ENCODE peak calls at places on chromosomes 11 and 22, in ten cellular contexts. W is progenitor cell of endocrine pancreas, F is endothelial cell, U is CD14-positive monocyte, L is fibroblast of lung, Q is AG04450, T is neural progenitor cell, X is PC-9, V is IMR-90, Z is tibial artery. Y is an unnamed sample.

GRCh38 chr11:96342131-96342970 is 644 bp downstream of the MAML2 start:
- DNase-seq in W (no peak), F (no peak), U (no peak), L (peak), Q (no peak), T (peak), X (peak), V (no peak), Z (no peak), Y (no peak)

GRCh38 chr11:10758959-10759358 is 7.9 kb downstream of the CTR9 start:
- DNase-seq in W (no peak), F (no peak), U (no peak), L (no peak), Q (no peak), T (no peak), X (no peak), V (no peak), Z (no peak), Y (no peak)

GRCh38 chr11:121553806-121554205 is 101.0 kb upstream of the SORL1-AS1 start:
- DNase-seq in W (no peak), F (no peak), U (no peak), L (peak), Q (no peak), T (no peak), X (peak), V (peak), Z (no peak), Y (no peak)

GRCh38 chr11:61827573-61828378 is at the start of gene FADS2:
- DNase-seq in W (peak), F (peak), U (no peak), L (peak), Q (peak), T (peak), X (peak), V (peak), Z (peak), Y (peak)

GRCh38 chr11:78573271-78574035 is 1.2 kb downstream of the NARS2 start:
- DNase-seq in W (no peak), F (no peak), U (no peak), L (no peak), Q (no peak), T (peak), X (no peak), V (no peak), Z (no peak), Y (no peak)

GRCh38 chr22:26273011-26273675 is 103.9 kb downstream of the SEZ6L start:
- DNase-seq in W (no peak), F (no peak), U (no peak), L (no peak), Q (no peak), T (no peak), X (no peak), V (no peak), Z (no peak), Y (no peak)

GRCh38 chr11:33344611-33345010 is 87.4 kb downstream of the HIPK3 start:
- DNase-seq in W (no peak), F (no peak), U (no peak), L (peak), Q (no peak), T (no peak), X (no peak), V (peak), Z (no peak), Y (no peak)

GRCh38 chr22:20569059-20570058 is 61.9 kb downstream of the MED15 start:
- DNase-seq in W (no peak), F (no peak), U (no peak), L (peak), Q (peak), T (no peak), X (peak), V (peak), Z (peak), Y (no peak)

GRCh38 chr11:45109400-45109799 is 37.0 kb upstream of the PRDM11 start:
- DNase-seq in W (no peak), F (no peak), U (no peak), L (no peak), Q (no peak), T (no peak), X (no peak), V (no peak), Z (no peak), Y (no peak)
- TF ChIP-seq CTCF in W (no peak), F (no peak), U (no peak), L (no peak), Q (no peak), T (no peak), X (no peak), V (no peak), Z (no peak), Y (no peak)

GRCh38 chr11:126776125-126776524 is 224.4 kb downstream of the KIRREL3 start:
- DNase-seq in W (no peak), F (no peak), U (no peak), L (no peak), Q (no peak), T (no peak), X (no peak), V (no peak), Z (no peak), Y (no peak)
- TF ChIP-seq CTCF in W (no peak), F (no peak), U (no peak), L (no peak), Q (no peak), T (no peak), X (no peak), V (no peak), Z (no peak), Y (no peak)

GRCh38 chr11:87460842-87461637 is 423.3 kb downstream of the TMEM135 start:
- DNase-seq in W (no peak), F (no peak), U (no peak), L (no peak), Q (no peak), T (no peak), X (no peak), V (no peak), Z (no peak), Y (no peak)

GRCh38 chr11:87462171-87462570 is 424.4 kb downstream of the TMEM135 start:
- DNase-seq in W (no peak), F (no peak), U (no peak), L (no peak), Q (no peak), T (no peak), X (no peak), V (no peak), Z (no peak), Y (no peak)

GRCh38 chr11:87460269-87460668 is 422.5 kb downstream of the TMEM135 start:
- DNase-seq in W (no peak), F (no peak), U (no peak), L (no peak), Q (no peak), T (no peak), X (no peak), V (no peak), Z (no peak), Y (no peak)

GRCh38 chr11:87466228-87466627 is 428.5 kb downstream of the TMEM135 start:
- DNase-seq in W (no peak), F (no peak), U (no peak), L (no peak), Q (no peak), T (no peak), X (no peak), V (peak), Z (no peak), Y (no peak)

DNA sequence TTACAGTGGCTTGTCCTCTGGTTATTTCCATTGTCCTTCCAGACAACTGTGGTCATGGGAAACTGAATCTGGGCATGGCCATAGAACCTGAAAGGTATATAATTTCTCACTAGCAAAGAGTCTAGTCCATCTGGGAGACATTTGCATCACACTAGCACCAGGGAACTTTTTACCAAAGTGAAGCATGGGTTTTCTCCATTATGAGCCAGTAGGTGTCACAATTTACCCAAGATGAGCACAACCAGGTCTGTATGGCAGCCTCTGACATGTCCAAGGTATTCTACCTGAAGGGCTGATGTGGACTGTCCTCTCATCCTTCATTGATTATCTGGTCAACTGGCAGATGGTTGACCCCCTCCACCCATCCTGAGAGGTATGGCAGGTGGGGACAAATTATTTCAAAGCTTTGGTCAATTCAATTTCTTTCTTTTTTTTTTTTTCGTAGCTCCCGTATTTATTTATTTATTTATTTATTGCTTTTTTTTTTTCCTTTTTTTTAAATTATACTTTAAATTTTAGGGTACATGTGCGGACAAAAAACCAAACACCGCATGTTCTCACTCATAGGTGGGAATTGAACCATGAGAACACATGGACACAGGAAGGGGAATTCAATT is 425.9 kb downstream of the TMEM135 start:
- DNase-seq in W (no peak), F (no peak), U (no peak), L (peak), Q (no peak), T (peak), X (peak), V (peak), Z (no peak), Y (no peak)
- TF ChIP-seq CTCF in W (peak), F (peak), U (no peak), L (peak), Q (peak), T (peak), X (peak), V (peak), Z (no peak), Y (peak)

GRCh38 chr11:64358536-64358906 is 441 bp upstream of the RPS6KA4 start:
- DNase-seq in W (no peak), F (no peak), U (no peak), L (no peak), Q (no peak), T (no peak), X (no peak), V (no peak), Z (peak), Y (no peak)

GRCh38 chr11:64361659-64362058 is 2.7 kb downstream of the RPS6KA4 start:
- DNase-seq in W (no peak), F (no peak), U (no peak), L (no peak), Q (no peak), T (no peak), X (no peak), V (no peak), Z (no peak), Y (no peak)

GRCh38 chr11:64360403-64360980 is 1.5 kb downstream of the RPS6KA4 start:
- DNase-seq in W (no peak), F (no peak), U (no peak), L (no peak), Q (no peak), T (no peak), X (no peak), V (no peak), Z (no peak), Y (no peak)

GRCh38 chr11:64358907-64359711 is at the start of gene RPS6KA4:
- DNase-seq in W (no peak), F (peak), U (no peak), L (peak), Q (no peak), T (peak), X (peak), V (peak), Z (peak), Y (peak)

GRCh38 chr11:64359712-64360402 is 895 bp downstream of the RPS6KA4 start:
- DNase-seq in W (no peak), F (no peak), U (no peak), L (no peak), Q (no peak), T (no peak), X (no peak), V (no peak), Z (no peak), Y (no peak)
- TF ChIP-seq CTCF in W (no peak), F (no peak), U (peak), L (no peak), Q (no peak), T (no peak), X (no peak), V (no peak), Z (no peak), Y (no peak)

GRCh38 chr11:9380773-9381172 is 3.7 kb upstream of the IPO7 start:
- DNase-seq in W (no peak), F (no peak), U (no peak), L (no peak), Q (no peak), T (no peak), X (no peak), V (no peak), Z (no peak), Y (no peak)

GRCh38 chr11:9385288-9385902 is 943 bp downstream of the IPO7 start:
- DNase-seq in W (no peak), F (no peak), U (no peak), L (no peak), Q (no peak), T (no peak), X (no peak), V (no peak), Z (no peak), Y (no peak)

GRCh38 chr11:9386086-9386485 is 1.6 kb downstream of the IPO7 start:
- DNase-seq in W (no peak), F (no peak), U (no peak), L (peak), Q (no peak), T (no peak), X (no peak), V (no peak), Z (no peak), Y (no peak)

GRCh38 chr11:9386901-9387300 is 2.4 kb downstream of the IPO7 start:
- DNase-seq in W (no peak), F (no peak), U (no peak), L (no peak), Q (no peak), T (no peak), X (no peak), V (no peak), Z (no peak), Y (no peak)

GRCh38 chr11:9384535-9385287 is at the start of gene IPO7:
- DNase-seq in W (peak), F (peak), U (peak), L (peak), Q (peak), T (peak), X (peak), V (peak), Z (peak), Y (peak)
- TF ChIP-seq CTCF in W (peak), F (no peak), U (peak), L (no peak), Q (peak), T (peak), X (no peak), V (peak), Z (no peak), Y (no peak)

DNA sequence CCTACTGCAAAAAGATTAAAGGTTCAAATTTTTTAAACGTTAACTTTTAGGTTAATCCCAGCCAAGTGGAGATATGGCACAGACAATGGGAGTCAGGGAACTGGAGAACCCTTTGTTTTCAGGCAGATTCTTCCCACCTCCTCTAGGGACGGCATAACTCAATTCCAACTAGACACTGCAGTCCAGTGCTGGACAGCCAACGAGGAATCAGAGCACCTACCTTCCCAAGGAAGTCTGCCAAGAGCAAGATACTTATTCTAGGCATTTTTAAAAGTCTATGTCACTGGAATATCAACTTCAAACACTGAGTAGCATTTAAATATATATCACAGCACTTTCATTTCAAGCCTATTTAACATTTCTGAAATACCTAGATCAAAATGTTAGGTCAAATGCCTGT is 7.3 kb downstream of the CADM1 start:
- DNase-seq in W (no peak), F (no peak), U (no peak), L (peak), Q (no peak), T (peak), X (no peak), V (no peak), Z (no peak), Y (no peak)
- TF ChIP-seq CTCF in W (no peak), F (no peak), U (no peak), L (no peak), Q (no peak), T (no peak), X (no peak), V (no peak), Z (no peak), Y (no peak)

GRCh38 chr11:83881428-83881827 is 595.3 kb upstream of the CCDC90B start:
- DNase-seq in W (no peak), F (no peak), U (no peak), L (no peak), Q (no peak), T (no peak), X (no peak), V (no peak), Z (no peak), Y (no peak)
- TF ChIP-seq CTCF in W (no peak), F (no peak), U (no peak), L (no peak), Q (no peak), T (peak), X (no peak), V (no peak), Z (no peak), Y (no peak)

DNA sequence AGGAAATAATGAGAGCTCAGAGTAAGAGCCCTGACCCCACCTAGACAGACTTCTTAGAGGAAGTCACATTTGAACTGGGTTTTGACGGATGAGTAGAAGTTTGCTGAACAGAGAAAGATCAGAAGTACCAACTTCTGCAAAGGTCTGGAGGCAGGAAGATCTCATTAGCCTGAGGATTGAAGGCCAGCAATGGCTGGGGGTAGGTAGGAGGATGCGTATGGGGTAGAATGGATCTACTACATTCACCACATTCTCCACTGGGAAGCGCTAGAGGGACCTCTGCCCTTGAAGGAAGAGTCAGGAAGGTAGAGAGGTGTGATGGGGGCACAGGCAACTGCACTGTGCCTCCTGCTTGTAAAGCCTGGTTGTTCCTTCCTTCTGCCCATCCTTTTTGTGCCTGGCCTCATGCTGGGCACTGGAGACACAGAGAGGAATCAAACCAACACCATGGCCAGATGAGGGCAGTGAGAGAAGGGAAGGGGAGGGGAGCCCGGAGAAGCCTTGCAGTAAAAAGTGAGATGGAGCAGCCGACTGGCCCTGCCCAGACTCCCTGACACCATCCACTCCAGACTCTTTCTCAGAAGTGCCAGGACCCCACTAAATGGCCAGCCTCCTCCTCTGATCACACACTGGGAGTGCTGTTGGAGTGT is 4.9 kb downstream of the TPBGL start:
- DNase-seq in W (no peak), F (no peak), U (peak), L (no peak), Q (no peak), T (peak), X (no peak), V (no peak), Z (peak), Y (no peak)
- TF ChIP-seq CTCF in W (no peak), F (no peak), U (no peak), L (no peak), Q (peak), T (peak), X (no peak), V (no peak), Z (no peak), Y (no peak)

Y was measured in nephron progenitor cell.